ENCODE peak calls at places on chromosomes 5 and 9, in four cellular contexts. W, D, N and Q are unnamed samples.

GRCh38 chr9:125904155-125904841 is 157.1 kb downstream of the PBX3 start:
- DNase-seq in W (no peak), D (no peak), N (no peak), Q (peak)

GRCh38 chr5:1763548-1763911 is 36.1 kb downstream of the MRPL36 start:
- DNase-seq in D (peak), W (peak), N (peak), Q (peak)

GRCh38 chr5:58922392-58923171 is 339.7 kb downstream of the RAB3C start:
- DNase-seq in N (no peak), W (no peak), D (peak), Q (peak)

GRCh38 chr5:89123607-89124006 is 240.6 kb upstream of the MEF2C start:
- DNase-seq in N (no peak), W (no peak), D (no peak), Q (no peak)

GRCh38 chr5:112848116-112848811 is 12.8 kb upstream of the SRP19 start:
- DNase-seq in N (peak), W (peak), D (peak), Q (peak)

GRCh38 chr9:134371731-134372130 is 45.5 kb downstream of the RXRA start:
- DNase-seq in D (no peak), W (peak), N (no peak), Q (no peak)

GRCh38 chr5:172496671-172497371 is 42.5 kb upstream of the SH3PXD2B start:
- DNase-seq in D (peak), W (no peak), N (no peak), Q (peak)

GRCh38 chr5:123754167-123754840 is 242.3 kb downstream of the CSNK1G3 start:
- DNase-seq in N (no peak), D (peak), W (peak), Q (no peak)

GRCh38 chr9:129489838-129490582 is 130.9 kb downstream of the C9orf50 start:
- DNase-seq in N (no peak), D (no peak), W (no peak), Q (no peak)

GRCh38 chr5:75054110-75054930 is 2.0 kb upstream of the GCNT4 start:
- DNase-seq in W (no peak), N (no peak), D (peak), Q (no peak)

GRCh38 chr5:149834246-149834855 is 104.2 kb downstream of the PPARGC1B start:
- DNase-seq in W (peak), N (peak), D (peak), Q (peak)

GRCh38 chr5:133285583-133286021 is 233.8 kb downstream of the HSPA4 start:
- DNase-seq in N (no peak), D (peak), W (peak), Q (peak)

GRCh38 chr9:84556556-84556955 is 113.0 kb upstream of the NTRK2 start:
- DNase-seq in W (peak), N (no peak), D (no peak), Q (no peak)

GRCh38 chr5:7157083-7157482 is 238.9 kb upstream of the ADCY2 start:
- DNase-seq in N (no peak), D (no peak), W (no peak), Q (no peak)

GRCh38 chr5:115962565-115963402 is 509 bp downstream of the LVRN start:
- DNase-seq in N (no peak), W (no peak), D (peak), Q (peak)

GRCh38 chr9:12554636-12555035 is 138.5 kb upstream of the TYRP1 start:
- DNase-seq in D (no peak), W (no peak), N (no peak), Q (peak)

GRCh38 chr5:126947146-126948010 is 83.0 kb downstream of the MARCHF3 start:
- DNase-seq in W (no peak), D (no peak), N (no peak), Q (no peak)

GRCh38 chr5:127958421-127959011 is 125.0 kb upstream of the SLC12A2 start:
- DNase-seq in D (no peak), N (no peak), W (no peak), Q (peak)

GRCh38 chr9:132703336-132703735 is 33.1 kb downstream of the GTF3C4 start:
- DNase-seq in W (peak), D (peak), N (no peak), Q (no peak)

GRCh38 chr9:127563579-127563978 is 48.5 kb upstream of the STXBP1 start:
- DNase-seq in N (no peak), W (no peak), D (no peak), Q (no peak)

GRCh38 chr5:14715481-14715880 is 51.0 kb downstream of the OTULIN start:
- DNase-seq in W (no peak), N (no peak), D (peak), Q (no peak)

GRCh38 chr5:171891150-171891549 is 105.5 kb downstream of the SMIM23 start:
- DNase-seq in N (no peak), D (no peak), W (no peak), Q (no peak)

GRCh38 chr9:83154087-83154736 is 91.3 kb upstream of the RASEF start:
- DNase-seq in W (peak), N (no peak), D (peak), Q (no peak)

GRCh38 chr9:83043583-83043982 is 19.4 kb downstream of the RASEF start:
- DNase-seq in W (no peak), D (no peak), N (no peak), Q (no peak)

GRCh38 chr9:134807726-134808125 is 72.9 kb upstream of the FCN2 start:
- DNase-seq in D (peak), W (no peak), N (no peak), Q (peak)

GRCh38 chr5:172142709-172143215 is 45.3 kb downstream of the STK10 start:
- DNase-seq in W (no peak), N (no peak), D (peak), Q (peak)

GRCh38 chr9:133111461-133112360 is 9.3 kb downstream of the RALGDS start:
- DNase-seq in N (no peak), W (no peak), D (no peak), Q (no peak)

GRCh38 chr5:167790462-167791260 is 500.8 kb upstream of the WWC1 start:
- DNase-seq in N (no peak), W (peak), D (peak), Q (no peak)

GRCh38 chr5:65994117-65994786 is 67.9 kb downstream of the ERBIN start:
- DNase-seq in N (no peak), D (no peak), W (no peak), Q (no peak)

GRCh38 chr5:170857066-170857465 is 4.8 kb upstream of the RANBP17 start:
- DNase-seq in W (no peak), N (no peak), D (no peak), Q (no peak)

GRCh38 chr5:142960309-142960696 is 190.1 kb downstream of the ARHGAP26 start:
- DNase-seq in N (peak), D (peak), W (peak), Q (peak)

GRCh38 chr5:137563301-137563645 is 64.1 kb upstream of the SPOCK1 start:
- DNase-seq in W (no peak), N (no peak), D (no peak), Q (no peak)

GRCh38 chr5:109352024-109352423 is 57.8 kb downstream of the PJA2 start:
- DNase-seq in W (no peak), N (no peak), D (no peak), Q (no peak)

GRCh38 chr9:99057665-99058625 is 47.0 kb upstream of the TGFBR1 start:
- DNase-seq in D (peak), W (peak), N (no peak), Q (no peak)

GRCh38 chr9:126146254-126147145 is 180.1 kb upstream of the MVB12B start:
- DNase-seq in W (no peak), D (no peak), N (no peak), Q (peak)

GRCh38 chr5:94968507-94969095 is 316.3 kb downstream of the MCTP1 start:
- DNase-seq in N (peak), W (peak), D (peak), Q (peak)

GRCh38 chr5:111385970-111386831 is 126.1 kb downstream of the STARD4 start:
- DNase-seq in D (no peak), N (no peak), W (no peak), Q (no peak)

GRCh38 chr5:129387944-129388343 is 72.2 kb upstream of the ADAMTS19 start:
- DNase-seq in D (no peak), W (no peak), N (no peak), Q (no peak)

GRCh38 chr5:2240118-2240904 is 357.6 kb upstream of the IRX4 start:
- DNase-seq in W (no peak), D (no peak), N (no peak), Q (no peak)

DNA sequence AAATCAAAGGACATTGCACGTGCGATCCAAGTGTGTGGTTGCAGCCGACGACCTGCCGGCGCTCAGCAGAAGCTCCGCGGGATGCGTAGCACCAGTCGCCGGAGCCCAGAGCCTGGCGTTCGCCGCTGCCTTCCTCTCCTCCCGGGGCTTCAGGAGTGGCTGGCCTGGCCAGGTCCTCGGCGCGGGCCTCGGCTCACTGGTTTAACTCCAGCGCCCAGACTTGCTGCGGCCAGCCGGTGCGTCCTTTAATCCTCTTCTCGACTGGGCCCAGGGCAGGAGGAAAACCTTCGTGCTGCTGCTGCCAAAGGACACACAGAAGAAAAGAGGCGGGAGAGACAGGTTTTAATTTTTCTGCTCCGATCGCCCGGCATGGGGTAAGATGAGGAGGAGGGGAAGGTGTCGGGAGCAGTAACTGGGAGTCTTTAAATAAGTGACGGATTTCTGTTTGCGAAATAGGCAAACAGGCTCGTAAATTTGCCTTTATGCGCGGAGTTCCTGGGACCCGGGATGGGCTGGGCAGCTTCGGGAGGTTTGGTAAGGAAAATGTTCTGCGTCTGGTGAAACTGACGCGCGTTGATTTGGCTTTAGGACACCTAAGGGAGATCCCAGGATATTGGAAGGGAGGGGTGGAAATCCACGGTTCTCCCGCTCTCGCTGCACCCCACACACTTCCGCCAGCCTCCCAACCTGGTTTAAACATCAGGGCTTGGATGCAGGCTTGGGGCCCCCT is 2.2 kb downstream of the HAND1 start:
- DNase-seq in W (no peak), D (no peak), N (no peak), Q (no peak)
- TF ChIP-seq EZH2 in W (peak), D (peak), N (no peak), Q (peak)

GRCh38 chr9:96412174-96412913 is 5.8 kb downstream of the ZNF367 start:
- DNase-seq in W (no peak), D (no peak), N (no peak), Q (no peak)

GRCh38 chr9:96413312-96414221 is 4.6 kb downstream of the ZNF367 start:
- DNase-seq in N (no peak), W (no peak), D (no peak), Q (no peak)

GRCh38 chr9:96411129-96411820 is 6.9 kb downstream of the ZNF367 start:
- DNase-seq in N (no peak), W (no peak), D (no peak), Q (no peak)

DNA sequence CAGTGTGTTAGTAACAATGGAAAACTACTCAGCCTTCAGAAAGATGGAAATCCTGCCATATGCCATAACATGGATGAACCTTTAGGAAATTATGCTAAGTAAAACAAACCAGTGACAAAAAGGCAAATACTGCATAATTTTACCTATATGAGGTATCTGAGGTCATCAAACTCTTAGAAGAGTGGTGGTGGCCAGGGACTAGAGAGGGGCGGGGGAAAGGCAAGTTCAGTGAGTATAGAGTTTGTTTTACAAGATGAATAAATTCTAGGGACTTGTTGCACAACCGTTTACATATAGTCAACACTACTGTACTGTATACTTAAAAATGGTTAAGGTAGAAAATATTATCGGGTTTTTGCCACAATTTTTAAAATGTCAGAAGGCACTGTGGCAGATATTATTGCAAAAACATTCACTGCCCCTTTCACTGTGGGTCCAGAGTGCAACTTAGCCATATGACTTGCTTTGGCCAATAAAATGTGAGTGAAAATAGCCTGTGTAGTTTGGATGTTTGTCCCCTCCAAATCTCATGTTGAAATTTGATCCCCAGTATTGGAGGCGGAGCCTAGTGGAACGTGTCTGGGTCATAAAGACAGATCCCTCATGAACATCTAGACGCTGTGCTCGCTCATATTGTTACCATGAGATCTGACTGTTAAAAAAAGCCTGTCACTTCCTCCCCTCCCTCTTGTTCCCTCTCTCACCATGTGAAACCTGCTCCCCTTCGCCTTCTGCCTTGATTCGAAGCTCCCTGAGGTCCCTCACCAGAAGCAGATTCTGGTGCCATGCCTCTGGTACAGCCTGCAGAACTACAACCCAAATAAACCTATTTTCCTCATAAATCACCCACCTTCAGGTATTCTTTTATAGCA is 9.5 kb downstream of the ZNF367 start:
- DNase-seq in D (no peak), N (no peak), W (no peak), Q (no peak)
- H3K4me2 ChIP-seq in D (no peak), N (no peak), W (no peak), Q (no peak)

GRCh38 chr9:77013932-77014596 is 5.4 kb upstream of the FOXB2 start:
- DNase-seq in N (no peak), W (no peak), D (no peak), Q (no peak)
- TF ChIP-seq EZH2 in N (no peak), W (peak), D (peak), Q (peak)

GRCh38 chr5:12625667-12626263 is 721.5 kb upstream of the CTNND2 start:
- DNase-seq in W (no peak), D (no peak), N (no peak), Q (no peak)
- H3K4me2 ChIP-seq in W (no peak), D (no peak), N (no peak), Q (no peak)

GRCh38 chr5:561408-561807 is 37.2 kb upstream of the SLC9A3 start:
- DNase-seq in N (no peak), D (no peak), W (no peak), Q (no peak)
- TF ChIP-seq EZH2 in N (no peak), D (no peak), W (peak), Q (no peak)